ENCODE peak calls at places on chromosomes 6 and 20, in eight cellular contexts. B, Z, J, Y, H, U, X and S are unnamed samples.

GRCh38 chr6:10410214-10410873 is 4.5 kb downstream of the TFAP2A start:
- DNase-seq in J (no peak), X (no peak), U (no peak), Y (no peak), B (no peak), Z (no peak), H (no peak), S (no peak)

GRCh38 chr6:37204014-37204751 is 34.2 kb downstream of the PIM1 start:
- DNase-seq in Z (no peak), U (peak; percentile 77), B (no peak), X (peak; percentile 84), Y (peak; percentile 74), H (no peak), J (no peak), S (peak; percentile 87)

GRCh38 chr6:158174514-158174913 is 6.4 kb downstream of the GTF2H5 start:
- DNase-seq in B (no peak), H (no peak), Z (no peak), U (no peak), X (no peak), Y (no peak), J (no peak), S (peak; percentile 24)

GRCh38 chr6:135481786-135482369 is 15.7 kb downstream of the AHI1 start:
- DNase-seq in J (no peak), U (no peak), B (no peak), H (no peak), X (no peak), Z (no peak), Y (no peak), S (no peak)

GRCh38 chr20:29119141-29119540 is 2138.3 kb upstream of the DEFB115 start:
- DNase-seq in Z (no peak), X (no peak), U (no peak), B (no peak), H (no peak), Y (no peak), J (no peak), S (no peak)

GRCh38 chr6:3350252-3350826 is 91.6 kb downstream of the PSMG4 start:
- DNase-seq in H (no peak), Z (no peak), X (no peak), J (no peak), B (peak; percentile 35), Y (no peak), U (no peak), S (no peak)

GRCh38 chr6:70282906-70283461 is 19.9 kb downstream of the COL9A1 start:
- DNase-seq in U (no peak), B (no peak), H (peak; percentile 80), Z (peak; percentile 51), X (no peak), Y (no peak), J (peak; percentile 85), S (peak; percentile 5)

GRCh38 chr6:112231609-112232060 is 22.7 kb downstream of the LAMA4 start:
- DNase-seq in U (no peak), B (no peak), H (no peak), J (no peak), X (no peak), Y (no peak), Z (no peak), S (no peak)

GRCh38 chr6:8859501-8859900 is 424.2 kb upstream of the SLC35B3 start:
- DNase-seq in J (no peak), Y (no peak), Z (no peak), X (no peak), B (no peak), H (no peak), U (no peak), S (no peak)

GRCh38 chr6:35170166-35170565 is 29.0 kb upstream of the TCP11 start:
- DNase-seq in Y (no peak), J (no peak), X (no peak), Z (no peak), H (no peak), U (no peak), B (no peak), S (no peak)

GRCh38 chr6:3159805-3160781 is 2.7 kb upstream of the TUBB2A start:
- DNase-seq in Z (no peak), X (peak; percentile 79), Y (no peak), U (peak; percentile 84), J (no peak), B (peak; percentile 78), H (no peak), S (peak; percentile 94)

GRCh38 chr6:25012657-25013056 is 76.9 kb upstream of the RIPOR2 start:
- DNase-seq in X (no peak), B (no peak), Y (no peak), U (no peak), J (no peak), H (no peak), Z (no peak), S (no peak)

GRCh38 chr20:35886537-35886936 is 67.8 kb downstream of the SCAND1 start:
- DNase-seq in B (no peak), J (no peak), Y (no peak), H (no peak), U (no peak), X (peak; percentile 79), Z (no peak), S (no peak)

GRCh38 chr20:11979306-11980128 is 61.8 kb downstream of the BTBD3 start:
- DNase-seq in H (no peak), X (no peak), J (no peak), U (no peak), Z (no peak), B (no peak), Y (no peak), S (no peak)

GRCh38 chr6:22828179-22829062 is 259.1 kb downstream of the HDGFL1 start:
- DNase-seq in U (peak; percentile 9), J (peak; percentile 58), Z (no peak), B (no peak), H (no peak), Y (peak; percentile 16), X (peak; percentile 78), S (peak; percentile 62)

GRCh38 chr20:61026173-61026572 is 225.9 kb upstream of the CDH4 start:
- DNase-seq in X (no peak), U (no peak), B (no peak), H (no peak), Y (no peak), J (no peak), Z (no peak), S (no peak)

GRCh38 chr20:61023612-61024011 is 228.4 kb upstream of the CDH4 start:
- DNase-seq in X (no peak), B (no peak), H (peak; percentile 57), Y (no peak), J (no peak), Z (no peak), U (no peak), S (no peak)

GRCh38 chr20:61026731-61027130 is 225.3 kb upstream of the CDH4 start:
- DNase-seq in U (no peak), B (no peak), Y (no peak), J (no peak), H (no peak), X (no peak), Z (no peak), S (no peak)

GRCh38 chr20:61024390-61024789 is 227.7 kb upstream of the CDH4 start:
- DNase-seq in X (no peak), J (no peak), Z (no peak), H (peak; percentile 22), Y (no peak), U (no peak), B (no peak), S (no peak)

DNA sequence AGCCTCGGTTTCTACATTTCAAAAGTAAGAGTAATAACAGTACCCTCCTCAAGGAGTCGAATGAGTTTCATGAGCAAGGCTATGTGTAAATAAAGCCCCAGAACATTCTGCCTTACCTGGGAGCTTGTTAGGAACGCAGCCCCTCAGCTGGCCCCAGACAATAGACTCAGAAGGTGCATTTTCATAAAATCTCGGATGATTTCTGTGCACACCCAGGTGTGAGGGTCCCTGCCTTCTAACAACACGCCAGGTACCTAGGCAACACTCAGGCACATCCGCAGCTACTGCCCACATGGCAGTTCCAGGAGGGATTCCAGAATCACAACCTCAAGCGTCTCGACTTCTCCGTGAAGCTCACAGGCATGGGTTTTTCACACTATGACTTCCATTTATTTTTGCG is 226.5 kb upstream of the CDH4 start:
- DNase-seq in H (no peak), U (no peak), Y (no peak), Z (no peak), J (no peak), X (no peak), B (no peak), S (no peak)
- H3K27me3 ChIP-seq in H (no peaks in the 10 kb centered on the region), U (no peaks in the 10 kb centered on the region), Y (no peaks in the 10 kb centered on the region), Z (no peaks in the 10 kb centered on the region), J (no peaks in the 10 kb centered on the region), X (no peaks in the 10 kb centered on the region), B (no peaks in the 10 kb centered on the region), S (no peaks in the 10 kb centered on the region)

GRCh38 chr20:45419188-45420091 is 3.5 kb downstream of the PIGT start:
- DNase-seq in X (peak; percentile 91), J (peak; percentile 20), Z (no peak), B (peak; percentile 83), Y (no peak), U (peak; percentile 80), H (peak; percentile 46), S (peak; percentile 84)
- TF ChIP-seq POLR2A in X (peak; percentile 61), J (no peak), Z (peak; percentile 59), B (no peak), Y (no peak), U (peak; percentile 78), H (no peak), S (peak; percentile 50)

GRCh38 chr6:168371635-168371988 is 52.0 kb upstream of the DACT2 start:
- DNase-seq in U (no peak), X (no peak), Z (peak; percentile 31), H (no peak), J (no peak), Y (no peak), B (peak; percentile 60), S (no peak)
- H3K27me3 ChIP-seq in U (no peaks in the 10 kb centered on the region), X (no peaks in the 10 kb centered on the region), Z (no peaks in the 10 kb centered on the region), H (no peaks in the 10 kb centered on the region), J (no peaks in the 10 kb centered on the region), Y (no peaks in the 10 kb centered on the region), B (no peaks in the 10 kb centered on the region), S (no peaks in the 10 kb centered on the region)

DNA sequence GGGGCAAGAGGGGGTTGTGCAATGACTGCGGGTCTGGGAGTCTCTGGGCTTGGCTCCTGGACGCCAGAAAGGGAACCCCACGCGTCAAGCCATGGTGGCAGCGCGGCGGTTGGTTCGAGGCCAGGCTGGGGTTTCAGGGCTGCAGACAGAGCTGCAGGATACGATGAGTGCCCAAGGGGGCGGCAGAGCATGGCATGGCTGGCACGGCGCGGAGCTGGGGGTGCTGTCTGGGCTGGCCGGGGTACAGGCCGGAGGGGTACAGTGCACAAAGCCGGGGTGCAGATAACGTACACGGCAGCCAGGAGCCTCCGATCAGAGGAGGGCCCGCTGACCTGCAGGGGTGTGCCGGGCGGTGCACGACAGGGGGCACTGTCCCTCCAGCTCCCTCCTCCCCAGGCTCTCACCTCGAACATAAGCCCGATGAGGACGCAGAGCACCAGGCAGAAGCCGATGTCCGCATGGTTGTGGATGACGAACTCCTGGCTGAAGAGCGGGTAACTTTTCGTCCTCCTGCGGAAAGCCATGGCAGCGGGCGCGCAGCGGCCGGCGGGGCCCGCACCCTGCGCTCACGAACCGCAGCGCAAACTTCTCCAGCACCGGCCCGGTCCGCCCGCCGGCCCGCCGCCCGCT is 353 bp downstream of the TRAM2 start:
- DNase-seq in X (peak; percentile 79), U (peak; percentile 72), B (peak; percentile 86), J (peak; percentile 81), Y (peak; percentile 64), H (peak; percentile 90), Z (peak; percentile 80), S (peak; percentile 66)
- TF ChIP-seq POLR2A in X (no peak), U (peak; percentile 8), B (no peak), J (peak; percentile 23), Y (peak; percentile 52), H (no peak), Z (peak; percentile 69), S (no peak)

GRCh38 chr20:33231237-33231636 is 4.6 kb upstream of the BPIFA1 start:
- DNase-seq in J (no peak), Z (no peak), U (no peak), H (no peak), Y (no peak), B (no peak), X (no peak), S (no peak)
- H3K27me3 ChIP-seq in J (no peaks in the 10 kb centered on the region), Z (no peaks in the 10 kb centered on the region), U (peaks cover 28% of the 10 kb centered on the region), H (no peaks in the 10 kb centered on the region), Y (no peaks in the 10 kb centered on the region), B (no peaks in the 10 kb centered on the region), X (peaks cover 4% of the 10 kb centered on the region), S (no peaks in the 10 kb centered on the region)